ENCODE peak calls at places on chromosomes 4 and X, in four cellular contexts. T is neuronal stem cell, O is mesenchymal stem cell, E is trophoblast cell. Q is an unnamed sample.

GRCh38 chr4:8640816-8641215 is 48.3 kb downstream of the CPZ start:
- DNase-seq in T (no peak), E (no peak), O (no peak), Q (no peak)

GRCh38 chr4:125191252-125191651 is 123.5 kb upstream of the FAT4 start:
- DNase-seq in T (no peak), E (no peak), O (no peak), Q (no peak)

GRCh38 chrX:87736576-87736975 is 219.0 kb downstream of the KLHL4 start:
- DNase-seq in T (no peak), O (no peak), E (peak), Q (no peak)

GRCh38 chr4:14844059-14844458 is 158.2 kb upstream of the CPEB2 start:
- DNase-seq in T (no peak), E (no peak), O (no peak), Q (no peak)

GRCh38 chrX:148811236-148811635 is 310.8 kb downstream of the AFF2 start:
- DNase-seq in T (no peak), E (no peak), O (no peak), Q (no peak)

GRCh38 chrX:130120321-130120731 is 10.0 kb upstream of the ELF4 start:
- DNase-seq in T (no peak), E (peak), O (peak), Q (peak)

GRCh38 chr4:23945521-23946017 is 55.7 kb upstream of the PPARGC1A start:
- DNase-seq in E (peak), T (no peak), O (peak), Q (no peak)

GRCh38 chr4:16237715-16238114 is 11.4 kb upstream of the TAPT1 start:
- DNase-seq in O (no peak), E (peak), T (no peak), Q (no peak)

GRCh38 chrX:132489256-132490085 is 633 bp upstream of the MBNL3 start:
- DNase-seq in E (peak), T (peak), O (peak), Q (peak)

GRCh38 chrX:110425222-110425621 is 66.6 kb downstream of the RTL9 start:
- DNase-seq in T (no peak), E (no peak), O (no peak), Q (no peak)

GRCh38 chrX:16113978-16114554 is 9.3 kb upstream of the GRPR start:
- DNase-seq in T (no peak), O (peak), E (peak), Q (no peak)

GRCh38 chr4:186651624-186652023 is 72.0 kb downstream of the FAT1 start:
- DNase-seq in E (no peak), O (no peak), T (no peak), Q (no peak)

GRCh38 chr4:138275946-138276621 is 33.9 kb upstream of the SLC7A11 start:
- DNase-seq in T (no peak), O (peak), E (peak), Q (no peak)

GRCh38 chr4:20305976-20306375 is 54.3 kb downstream of the SLIT2 start:
- DNase-seq in E (peak), T (no peak), O (peak), Q (no peak)

GRCh38 chrX:124440674-124441073 is 94.3 kb downstream of the SH2D1A start:
- DNase-seq in O (no peak), E (no peak), T (no peak), Q (no peak)

GRCh38 chr4:52912608-52913007 is 50.5 kb downstream of the RASL11B start:
- DNase-seq in T (no peak), E (peak), O (peak), Q (no peak)

GRCh38 chr4:140689628-140690027 is 66.6 kb downstream of the TBC1D9 start:
- DNase-seq in T (no peak), E (no peak), O (no peak), Q (no peak)
- H3K14ac ChIP-seq in T (no peak), E (no peak), O (no peak), Q (no peak)

GRCh38 chrX:1480082-1480785 is 27.5 kb upstream of the ASMTL start:
- DNase-seq in O (no peak), E (no peak), T (no peak), Q (no peak)
- H2BK12ac ChIP-seq in O (no peak), E (no peak), T (no peak), Q (no peak)

GRCh38 chr4:140968371-140968770 is 164.9 kb downstream of the RNF150 start:
- DNase-seq in O (no peak), E (no peak), T (no peak), Q (no peak)
- H3K14ac ChIP-seq in O (no peak), E (no peak), T (no peak), Q (no peak)

GRCh38 chr4:139659735-139660424 is 5.7 kb upstream of the MGST2 start:
- DNase-seq in O (no peak), E (no peak), T (no peak), Q (no peak)
- H2BK12ac ChIP-seq in O (no peak), E (no peak), T (no peak), Q (no peak)

GRCh38 chr4:7631288-7631633 is 196.5 kb upstream of the PSAPL1 start:
- DNase-seq in O (no peak), E (no peak), T (no peak), Q (no peak)
- H3K14ac ChIP-seq in O (peak), E (no peak), T (peak), Q (no peak)

GRCh38 chrX:2451456-2452316 is 49.1 kb downstream of the DHRSX start:
- DNase-seq in E (peak), O (peak), T (no peak), Q (peak)

GRCh38 chrX:2452317-2452784 is 48.4 kb downstream of the DHRSX start:
- DNase-seq in O (no peak), E (no peak), T (no peak), Q (no peak)

GRCh38 chrX:2452799-2453198 is 48.0 kb downstream of the DHRSX start:
- DNase-seq in T (no peak), O (no peak), E (no peak), Q (no peak)

GRCh38 chrX:2449135-2449886 is 51.5 kb downstream of the DHRSX start:
- DNase-seq in E (no peak), O (no peak), T (no peak), Q (no peak)

GRCh38 chrX:2450681-2451080 is 50.1 kb downstream of the DHRSX start:
- DNase-seq in E (no peak), O (no peak), T (no peak), Q (no peak)
- H2BK12ac ChIP-seq in E (no peak), O (no peak), T (no peak), Q (no peak)

DNA sequence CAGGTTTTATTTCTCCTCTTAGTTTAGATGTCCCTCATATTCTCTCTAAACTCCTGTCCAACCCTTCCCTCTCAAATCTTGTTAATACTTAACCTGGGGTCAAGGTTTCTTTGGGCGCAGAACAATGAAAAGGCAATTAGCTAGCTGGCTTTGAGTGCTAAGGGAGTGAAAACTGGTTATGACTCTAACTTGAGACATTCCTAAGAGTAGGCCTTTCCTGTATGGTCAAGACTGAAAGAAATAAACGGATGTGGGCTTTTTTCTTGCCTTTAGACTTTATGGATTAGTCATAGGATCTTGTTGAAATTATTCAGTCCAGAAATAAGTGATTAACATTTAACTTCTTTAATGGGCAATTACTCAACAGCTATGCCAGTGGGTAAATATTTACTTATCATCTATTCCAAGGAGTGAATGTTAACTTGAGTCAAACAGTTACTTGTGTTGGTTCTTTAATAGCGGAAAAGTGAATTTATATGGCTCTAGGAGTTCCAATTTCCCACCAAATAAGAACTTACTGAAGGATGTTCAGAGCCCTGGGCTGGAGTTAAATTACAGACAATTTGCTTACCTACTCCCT is 141.7 kb upstream of the SCML1 start:
- DNase-seq in E (no peak), O (peak), T (no peak), Q (no peak)
- H3K14ac ChIP-seq in E (no peak), O (no peak), T (no peak), Q (no peak)

Q was measured in H9.